ENCODE peak calls at places on chromosome 22, in ten cellular contexts. One of them, this sample, is unnamed. For H3K27me3, the result is how much of the 10 kb centered on the place peaks cover.

GRCh38 chr22:40040927-40041326 is 46.2 kb downstream of the FAM83F start:
- DNase-seq in transverse colon: peak
- DNase-seq in neuronal stem cell: no peak
- DNase-seq in HCT116: no peak
- DNase-seq in brain microvascular endothelial cell: peak
- DNase-seq in tibial nerve: peak
- DNase-seq in colonic mucosa: no peak
- DNase-seq in psoas muscle: peak
- DNase-seq in fibroblast of lung: peak
- DNase-seq in stomach: no peak
- DNase-seq in this sample: peak

GRCh38 chr22:26330971-26331625 is 98.0 kb upstream of the ASPHD2 start:
- DNase-seq in transverse colon: peak
- DNase-seq in brain microvascular endothelial cell: peak
- DNase-seq in neuronal stem cell: peak
- DNase-seq in psoas muscle: no peak
- DNase-seq in tibial nerve: no peak
- DNase-seq in fibroblast of lung: peak
- DNase-seq in stomach: peak
- DNase-seq in colonic mucosa: peak
- DNase-seq in HCT116: peak
- DNase-seq in this sample: no peak

GRCh38 chr22:44777364-44777756 is 25.0 kb downstream of the ARHGAP8 start:
- DNase-seq in fibroblast of lung: no peak
- DNase-seq in colonic mucosa: no peak
- DNase-seq in neuronal stem cell: no peak
- DNase-seq in HCT116: no peak
- DNase-seq in psoas muscle: no peak
- DNase-seq in tibial nerve: no peak
- DNase-seq in stomach: no peak
- DNase-seq in transverse colon: peak
- DNase-seq in brain microvascular endothelial cell: no peak
- DNase-seq in this sample: no peak

GRCh38 chr22:26857169-26857568 is 199.8 kb downstream of the MIAT start:
- DNase-seq in colonic mucosa: no peak
- DNase-seq in stomach: no peak
- DNase-seq in brain microvascular endothelial cell: no peak
- DNase-seq in transverse colon: no peak
- DNase-seq in neuronal stem cell: no peak
- DNase-seq in tibial nerve: no peak
- DNase-seq in HCT116: no peak
- DNase-seq in fibroblast of lung: no peak
- DNase-seq in psoas muscle: no peak
- DNase-seq in this sample: no peak

GRCh38 chr22:20004464-20004863 is 12.2 kb downstream of the ARVCF start:
- DNase-seq in brain microvascular endothelial cell: no peak
- DNase-seq in fibroblast of lung: no peak
- DNase-seq in stomach: no peak
- DNase-seq in colonic mucosa: no peak
- DNase-seq in neuronal stem cell: no peak
- DNase-seq in HCT116: no peak
- DNase-seq in transverse colon: no peak
- DNase-seq in psoas muscle: no peak
- DNase-seq in tibial nerve: no peak
- DNase-seq in this sample: no peak

GRCh38 chr22:38925571-38926041 is 31.8 kb upstream of the APOBEC3A start:
- DNase-seq in brain microvascular endothelial cell: no peak
- DNase-seq in HCT116: no peak
- DNase-seq in neuronal stem cell: no peak
- DNase-seq in psoas muscle: no peak
- DNase-seq in colonic mucosa: no peak
- DNase-seq in fibroblast of lung: peak
- DNase-seq in stomach: no peak
- DNase-seq in transverse colon: no peak
- DNase-seq in tibial nerve: no peak
- DNase-seq in this sample: no peak

GRCh38 chr22:46501701-46502100 is 35.7 kb downstream of the CELSR1 start:
- DNase-seq in psoas muscle: no peak
- DNase-seq in brain microvascular endothelial cell: peak
- DNase-seq in HCT116: no peak
- DNase-seq in neuronal stem cell: no peak
- DNase-seq in transverse colon: no peak
- DNase-seq in colonic mucosa: no peak
- DNase-seq in fibroblast of lung: peak
- DNase-seq in tibial nerve: no peak
- DNase-seq in stomach: no peak
- DNase-seq in this sample: no peak

GRCh38 chr22:33811686-33812085 is 108.6 kb downstream of the LARGE1 start:
- DNase-seq in HCT116: no peak
- DNase-seq in transverse colon: peak
- DNase-seq in fibroblast of lung: peak
- DNase-seq in tibial nerve: peak
- DNase-seq in psoas muscle: peak
- DNase-seq in brain microvascular endothelial cell: peak
- DNase-seq in neuronal stem cell: no peak
- DNase-seq in stomach: no peak
- DNase-seq in colonic mucosa: peak
- DNase-seq in this sample: peak

GRCh38 chr22:17243524-17243923 is 24.3 kb upstream of the ADA2 start:
- DNase-seq in stomach: no peak
- DNase-seq in colonic mucosa: no peak
- DNase-seq in tibial nerve: no peak
- DNase-seq in neuronal stem cell: no peak
- DNase-seq in fibroblast of lung: no peak
- DNase-seq in HCT116: no peak
- DNase-seq in transverse colon: peak
- DNase-seq in psoas muscle: peak
- DNase-seq in brain microvascular endothelial cell: no peak
- DNase-seq in this sample: no peak

GRCh38 chr22:24989135-24989534 is 36.6 kb downstream of the KIAA1671 start:
- DNase-seq in transverse colon: no peak
- DNase-seq in stomach: no peak
- DNase-seq in psoas muscle: no peak
- DNase-seq in neuronal stem cell: no peak
- DNase-seq in brain microvascular endothelial cell: no peak
- DNase-seq in HCT116: no peak
- DNase-seq in tibial nerve: no peak
- DNase-seq in colonic mucosa: no peak
- DNase-seq in fibroblast of lung: no peak
- DNase-seq in this sample: no peak

GRCh38 chr22:24950272-24950902 is 2.1 kb upstream of the KIAA1671 start:
- DNase-seq in psoas muscle: no peak
- DNase-seq in transverse colon: no peak
- DNase-seq in HCT116: no peak
- DNase-seq in brain microvascular endothelial cell: peak
- DNase-seq in stomach: no peak
- DNase-seq in neuronal stem cell: no peak
- DNase-seq in colonic mucosa: no peak
- DNase-seq in fibroblast of lung: no peak
- DNase-seq in tibial nerve: no peak
- DNase-seq in this sample: no peak

GRCh38 chr22:32712644-32713355 is 88.7 kb upstream of the TIMP3 start:
- DNase-seq in colonic mucosa: no peak
- DNase-seq in transverse colon: no peak
- DNase-seq in psoas muscle: no peak
- DNase-seq in neuronal stem cell: no peak
- DNase-seq in stomach: no peak
- DNase-seq in tibial nerve: no peak
- DNase-seq in fibroblast of lung: no peak
- DNase-seq in brain microvascular endothelial cell: no peak
- DNase-seq in HCT116: no peak
- DNase-seq in this sample: no peak

GRCh38 chr22:37186228-37186996 is 1.6 kb downstream of the C1QTNF6 start:
- DNase-seq in tibial nerve: no peak
- DNase-seq in colonic mucosa: no peak
- DNase-seq in stomach: no peak
- DNase-seq in transverse colon: no peak
- DNase-seq in HCT116: peak
- DNase-seq in brain microvascular endothelial cell: peak
- DNase-seq in neuronal stem cell: no peak
- DNase-seq in psoas muscle: peak
- DNase-seq in fibroblast of lung: peak
- DNase-seq in this sample: no peak

GRCh38 chr22:20117656-20118571 is 888 bp upstream of the TRMT2A start:
- DNase-seq in stomach: no peak
- DNase-seq in neuronal stem cell: no peak
- DNase-seq in colonic mucosa: no peak
- DNase-seq in HCT116: no peak
- DNase-seq in transverse colon: peak
- DNase-seq in fibroblast of lung: peak
- DNase-seq in tibial nerve: no peak
- DNase-seq in psoas muscle: peak
- DNase-seq in brain microvascular endothelial cell: peak
- DNase-seq in this sample: peak

GRCh38 chr22:36029406-36029755 is 757 bp upstream of the RBFOX2 start:
- DNase-seq in neuronal stem cell: no peak
- DNase-seq in brain microvascular endothelial cell: no peak
- DNase-seq in HCT116: no peak
- DNase-seq in tibial nerve: no peak
- DNase-seq in psoas muscle: no peak
- DNase-seq in transverse colon: no peak
- DNase-seq in colonic mucosa: no peak
- DNase-seq in stomach: no peak
- DNase-seq in fibroblast of lung: no peak
- DNase-seq in this sample: no peak

GRCh38 chr22:36026741-36027140 is 1.9 kb downstream of the RBFOX2 start:
- DNase-seq in colonic mucosa: no peak
- DNase-seq in stomach: no peak
- DNase-seq in tibial nerve: no peak
- DNase-seq in transverse colon: no peak
- DNase-seq in psoas muscle: no peak
- DNase-seq in neuronal stem cell: no peak
- DNase-seq in fibroblast of lung: peak
- DNase-seq in HCT116: no peak
- DNase-seq in brain microvascular endothelial cell: no peak
- DNase-seq in this sample: no peak

GRCh38 chr22:36027579-36027959 is 1.1 kb downstream of the RBFOX2 start:
- DNase-seq in stomach: no peak
- DNase-seq in brain microvascular endothelial cell: no peak
- DNase-seq in fibroblast of lung: no peak
- DNase-seq in HCT116: no peak
- DNase-seq in transverse colon: peak
- DNase-seq in colonic mucosa: peak
- DNase-seq in psoas muscle: no peak
- DNase-seq in neuronal stem cell: no peak
- DNase-seq in tibial nerve: no peak
- DNase-seq in this sample: peak

GRCh38 chr22:36027960-36028645 is 521 bp downstream of the RBFOX2 start:
- DNase-seq in fibroblast of lung: no peak
- DNase-seq in colonic mucosa: peak
- DNase-seq in HCT116: no peak
- DNase-seq in stomach: no peak
- DNase-seq in brain microvascular endothelial cell: no peak
- DNase-seq in psoas muscle: peak
- DNase-seq in transverse colon: peak
- DNase-seq in neuronal stem cell: peak
- DNase-seq in tibial nerve: no peak
- DNase-seq in this sample: no peak

GRCh38 chr22:36028646-36029405 is at the start of gene RBFOX2:
- DNase-seq in neuronal stem cell: peak
- DNase-seq in stomach: peak
- DNase-seq in tibial nerve: peak
- DNase-seq in HCT116: peak
- DNase-seq in brain microvascular endothelial cell: peak
- DNase-seq in psoas muscle: peak
- DNase-seq in fibroblast of lung: peak
- DNase-seq in transverse colon: peak
- DNase-seq in colonic mucosa: peak
- DNase-seq in this sample: peak
- H3K27me3 ChIP-seq in neuronal stem cell: under half
- H3K27me3 ChIP-seq in stomach: under half
- H3K27me3 ChIP-seq in tibial nerve: under half
- H3K27me3 ChIP-seq in HCT116: under half
- H3K27me3 ChIP-seq in brain microvascular endothelial cell: under half
- H3K27me3 ChIP-seq in psoas muscle: under half
- H3K27me3 ChIP-seq in fibroblast of lung: under half
- H3K27me3 ChIP-seq in transverse colon: under half
- H3K27me3 ChIP-seq in colonic mucosa: under half
- H3K27me3 ChIP-seq in this sample: under half

DNA sequence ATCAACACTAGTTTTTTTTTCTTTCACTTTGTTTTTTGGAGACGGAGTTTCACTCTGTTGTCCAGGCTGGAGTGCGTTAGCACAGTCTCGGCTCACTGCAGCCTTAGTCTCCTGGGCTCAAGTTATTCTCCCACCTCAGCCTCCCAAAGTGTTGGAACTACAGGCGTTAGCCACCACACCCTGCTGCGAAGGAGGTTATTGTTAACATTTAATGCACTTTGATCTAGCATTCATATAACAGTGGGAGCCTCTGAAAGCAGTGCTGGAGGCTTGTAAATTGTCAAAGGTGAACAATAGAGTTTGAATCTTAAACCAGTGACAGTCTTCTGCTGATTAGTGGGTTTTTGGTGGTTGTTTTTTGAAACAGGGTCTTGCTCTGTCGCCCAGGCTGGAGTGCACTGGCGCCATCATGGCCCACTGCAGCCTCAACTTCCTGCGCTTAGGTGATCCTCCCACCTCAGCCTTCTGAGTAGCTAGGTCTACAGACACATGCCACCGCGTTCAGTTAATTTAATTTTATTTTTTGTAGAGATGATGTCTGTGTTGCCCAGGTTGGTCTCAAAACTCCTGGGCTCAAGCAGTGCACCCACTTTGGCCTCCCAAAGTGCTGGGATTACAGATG is 96.9 kb upstream of the HORMAD2 start:
- DNase-seq in transverse colon: peak
- DNase-seq in tibial nerve: no peak
- DNase-seq in neuronal stem cell: no peak
- DNase-seq in stomach: no peak
- DNase-seq in fibroblast of lung: no peak
- DNase-seq in psoas muscle: no peak
- DNase-seq in brain microvascular endothelial cell: no peak
- DNase-seq in HCT116: no peak
- DNase-seq in colonic mucosa: peak
- DNase-seq in this sample: no peak
- H3K4me3 ChIP-seq in transverse colon: no peak
- H3K4me3 ChIP-seq in tibial nerve: no peak
- H3K4me3 ChIP-seq in neuronal stem cell: no peak
- H3K4me3 ChIP-seq in stomach: no peak
- H3K4me3 ChIP-seq in fibroblast of lung: no peak
- H3K4me3 ChIP-seq in psoas muscle: no peak
- H3K4me3 ChIP-seq in brain microvascular endothelial cell: no peak
- H3K4me3 ChIP-seq in HCT116: no peak
- H3K4me3 ChIP-seq in colonic mucosa: no peak
- H3K4me3 ChIP-seq in this sample: no peak

GRCh38 chr22:49435596-49435995 is 392.1 kb downstream of the BRD1 start:
- DNase-seq in tibial nerve: no peak
- DNase-seq in brain microvascular endothelial cell: no peak
- DNase-seq in neuronal stem cell: no peak
- DNase-seq in fibroblast of lung: no peak
- DNase-seq in HCT116: no peak
- DNase-seq in stomach: no peak
- DNase-seq in transverse colon: no peak
- DNase-seq in colonic mucosa: no peak
- DNase-seq in psoas muscle: no peak
- DNase-seq in this sample: no peak
- H3K27me3 ChIP-seq in tibial nerve: under half
- H3K27me3 ChIP-seq in brain microvascular endothelial cell: under half
- H3K27me3 ChIP-seq in neuronal stem cell: under half
- H3K27me3 ChIP-seq in fibroblast of lung: under half
- H3K27me3 ChIP-seq in HCT116: under half
- H3K27me3 ChIP-seq in stomach: under half
- H3K27me3 ChIP-seq in transverse colon: under half
- H3K27me3 ChIP-seq in colonic mucosa: under half
- H3K27me3 ChIP-seq in psoas muscle: under half
- H3K27me3 ChIP-seq in this sample: under half

GRCh38 chr22:41481131-41481830 is 12.4 kb downstream of the ACO2 start:
- DNase-seq in colonic mucosa: no peak
- DNase-seq in tibial nerve: no peak
- DNase-seq in HCT116: no peak
- DNase-seq in stomach: no peak
- DNase-seq in brain microvascular endothelial cell: peak
- DNase-seq in psoas muscle: peak
- DNase-seq in fibroblast of lung: peak
- DNase-seq in transverse colon: no peak
- DNase-seq in neuronal stem cell: no peak
- DNase-seq in this sample: peak
- H3K4me3 ChIP-seq in colonic mucosa: no peak
- H3K4me3 ChIP-seq in tibial nerve: no peak
- H3K4me3 ChIP-seq in HCT116: no peak
- H3K4me3 ChIP-seq in stomach: no peak
- H3K4me3 ChIP-seq in brain microvascular endothelial cell: no peak
- H3K4me3 ChIP-seq in psoas muscle: peak
- H3K4me3 ChIP-seq in fibroblast of lung: no peak
- H3K4me3 ChIP-seq in transverse colon: no peak
- H3K4me3 ChIP-seq in neuronal stem cell: no peak
- H3K4me3 ChIP-seq in this sample: no peak